ENCODE peak calls at places on chromosomes 3 and 15, in seven cellular contexts. One of them, this sample, is unnamed. For H3K36me3, the result is how much of the 10 kb centered on the place peaks cover.

GRCh38 chr15:32641517-32642059 is at the start of gene SCG5:
- DNase-seq in cardiac muscle cell: peak
- DNase-seq in brain microvascular endothelial cell: peak
- DNase-seq in lower lobe of right lung: no peak
- DNase-seq in psoas muscle: no peak
- DNase-seq in transverse colon: peak
- DNase-seq in adrenal gland: no peak
- DNase-seq in this sample: peak

GRCh38 chr3:15595955-15596354 is 5.4 kb downstream of the HACL1 start:
- DNase-seq in adrenal gland: no peak
- DNase-seq in cardiac muscle cell: no peak
- DNase-seq in psoas muscle: no peak
- DNase-seq in brain microvascular endothelial cell: no peak
- DNase-seq in transverse colon: no peak
- DNase-seq in lower lobe of right lung: no peak
- DNase-seq in this sample: no peak

GRCh38 chr15:92123848-92124631 is 269.6 kb upstream of the ST8SIA2 start:
- DNase-seq in transverse colon: no peak
- DNase-seq in psoas muscle: no peak
- DNase-seq in cardiac muscle cell: no peak
- DNase-seq in lower lobe of right lung: no peak
- DNase-seq in brain microvascular endothelial cell: no peak
- DNase-seq in adrenal gland: no peak
- DNase-seq in this sample: peak

GRCh38 chr15:67050062-67050461 is 15.3 kb upstream of the SMAD3 start:
- DNase-seq in cardiac muscle cell: peak
- DNase-seq in psoas muscle: no peak
- DNase-seq in transverse colon: no peak
- DNase-seq in lower lobe of right lung: no peak
- DNase-seq in adrenal gland: no peak
- DNase-seq in brain microvascular endothelial cell: no peak
- DNase-seq in this sample: no peak

GRCh38 chr3:58924581-58924980 is 125.2 kb downstream of the CFAP20DC start:
- DNase-seq in adrenal gland: no peak
- DNase-seq in transverse colon: no peak
- DNase-seq in brain microvascular endothelial cell: peak
- DNase-seq in lower lobe of right lung: no peak
- DNase-seq in psoas muscle: no peak
- DNase-seq in cardiac muscle cell: peak
- DNase-seq in this sample: no peak

GRCh38 chr3:184145120-184145524 is 10.0 kb downstream of the EIF2B5 start:
- DNase-seq in lower lobe of right lung: peak
- DNase-seq in cardiac muscle cell: peak
- DNase-seq in adrenal gland: peak
- DNase-seq in brain microvascular endothelial cell: peak
- DNase-seq in psoas muscle: no peak
- DNase-seq in transverse colon: peak
- DNase-seq in this sample: no peak

GRCh38 chr15:77542491-77543001 is 90.2 kb downstream of the LINGO1 start:
- DNase-seq in psoas muscle: no peak
- DNase-seq in adrenal gland: no peak
- DNase-seq in transverse colon: no peak
- DNase-seq in brain microvascular endothelial cell: no peak
- DNase-seq in lower lobe of right lung: no peak
- DNase-seq in cardiac muscle cell: no peak
- DNase-seq in this sample: no peak

GRCh38 chr3:128343287-128344045 is 123.2 kb downstream of the DNAJB8 start:
- DNase-seq in cardiac muscle cell: peak
- DNase-seq in lower lobe of right lung: peak
- DNase-seq in transverse colon: no peak
- DNase-seq in psoas muscle: no peak
- DNase-seq in adrenal gland: no peak
- DNase-seq in brain microvascular endothelial cell: peak
- DNase-seq in this sample: no peak

GRCh38 chr15:55402707-55403106 is 5.5 kb downstream of the CCPG1 start:
- DNase-seq in lower lobe of right lung: no peak
- DNase-seq in psoas muscle: no peak
- DNase-seq in cardiac muscle cell: peak
- DNase-seq in adrenal gland: no peak
- DNase-seq in brain microvascular endothelial cell: no peak
- DNase-seq in transverse colon: no peak
- DNase-seq in this sample: no peak

GRCh38 chr15:47586653-47587224 is 130.6 kb upstream of the SEMA6D start:
- DNase-seq in cardiac muscle cell: peak
- DNase-seq in adrenal gland: peak
- DNase-seq in lower lobe of right lung: no peak
- DNase-seq in psoas muscle: no peak
- DNase-seq in transverse colon: peak
- DNase-seq in brain microvascular endothelial cell: peak
- DNase-seq in this sample: no peak

GRCh38 chr3:157159762-157160651 is at the start of gene CCNL1:
- DNase-seq in brain microvascular endothelial cell: peak
- DNase-seq in psoas muscle: peak
- DNase-seq in lower lobe of right lung: peak
- DNase-seq in transverse colon: peak
- DNase-seq in cardiac muscle cell: peak
- DNase-seq in adrenal gland: peak
- DNase-seq in this sample: peak

GRCh38 chr3:52779411-52780297 is 2.3 kb downstream of the ITIH1 start:
- DNase-seq in adrenal gland: no peak
- DNase-seq in cardiac muscle cell: no peak
- DNase-seq in transverse colon: no peak
- DNase-seq in lower lobe of right lung: peak
- DNase-seq in brain microvascular endothelial cell: no peak
- DNase-seq in psoas muscle: no peak
- DNase-seq in this sample: no peak

GRCh38 chr3:194814878-194815357 is 129.2 kb downstream of the FAM43A start:
- DNase-seq in psoas muscle: no peak
- DNase-seq in lower lobe of right lung: no peak
- DNase-seq in brain microvascular endothelial cell: no peak
- DNase-seq in adrenal gland: no peak
- DNase-seq in transverse colon: no peak
- DNase-seq in cardiac muscle cell: no peak
- DNase-seq in this sample: no peak

GRCh38 chr3:72155391-72156064 is 370.6 kb upstream of the PROK2 start:
- DNase-seq in lower lobe of right lung: no peak
- DNase-seq in psoas muscle: peak
- DNase-seq in adrenal gland: peak
- DNase-seq in brain microvascular endothelial cell: peak
- DNase-seq in cardiac muscle cell: peak
- DNase-seq in transverse colon: peak
- DNase-seq in this sample: no peak

GRCh38 chr15:40493089-40493840 is 22.5 kb downstream of the CHST14 start:
- DNase-seq in transverse colon: no peak
- DNase-seq in cardiac muscle cell: no peak
- DNase-seq in brain microvascular endothelial cell: no peak
- DNase-seq in lower lobe of right lung: no peak
- DNase-seq in adrenal gland: no peak
- DNase-seq in psoas muscle: no peak
- DNase-seq in this sample: no peak

GRCh38 chr3:23096041-23096440 is 107.1 kb upstream of the UBE2E2 start:
- DNase-seq in lower lobe of right lung: no peak
- DNase-seq in transverse colon: no peak
- DNase-seq in cardiac muscle cell: no peak
- DNase-seq in psoas muscle: no peak
- DNase-seq in adrenal gland: no peak
- DNase-seq in brain microvascular endothelial cell: peak
- DNase-seq in this sample: peak

GRCh38 chr3:169764164-169764452 is 752 bp downstream of the TERC start:
- DNase-seq in transverse colon: no peak
- DNase-seq in brain microvascular endothelial cell: no peak
- DNase-seq in psoas muscle: no peak
- DNase-seq in cardiac muscle cell: peak
- DNase-seq in lower lobe of right lung: no peak
- DNase-seq in adrenal gland: peak
- DNase-seq in this sample: no peak

GRCh38 chr15:44033894-44034293 is 161.2 kb downstream of the FRMD5 start:
- DNase-seq in adrenal gland: peak
- DNase-seq in psoas muscle: no peak
- DNase-seq in lower lobe of right lung: no peak
- DNase-seq in transverse colon: no peak
- DNase-seq in brain microvascular endothelial cell: peak
- DNase-seq in cardiac muscle cell: peak
- DNase-seq in this sample: no peak

GRCh38 chr15:33098082-33099058 is 96.1 kb downstream of the FMN1 start:
- DNase-seq in lower lobe of right lung: no peak
- DNase-seq in psoas muscle: no peak
- DNase-seq in transverse colon: no peak
- DNase-seq in cardiac muscle cell: peak
- DNase-seq in adrenal gland: no peak
- DNase-seq in brain microvascular endothelial cell: peak
- DNase-seq in this sample: no peak

GRCh38 chr15:99153026-99153535 is 48.2 kb downstream of the SYNM start:
- DNase-seq in psoas muscle: no peak
- DNase-seq in adrenal gland: no peak
- DNase-seq in cardiac muscle cell: no peak
- DNase-seq in lower lobe of right lung: no peak
- DNase-seq in transverse colon: no peak
- DNase-seq in brain microvascular endothelial cell: no peak
- DNase-seq in this sample: no peak

GRCh38 chr3:183895774-183896173 is 11.1 kb upstream of the PARL start:
- DNase-seq in cardiac muscle cell: no peak
- DNase-seq in lower lobe of right lung: no peak
- DNase-seq in adrenal gland: no peak
- DNase-seq in brain microvascular endothelial cell: no peak
- DNase-seq in psoas muscle: no peak
- DNase-seq in transverse colon: no peak
- DNase-seq in this sample: no peak

GRCh38 chr3:140152851-140153640 is 218.1 kb downstream of the CLSTN2 start:
- DNase-seq in cardiac muscle cell: no peak
- DNase-seq in lower lobe of right lung: peak
- DNase-seq in brain microvascular endothelial cell: no peak
- DNase-seq in adrenal gland: no peak
- DNase-seq in psoas muscle: no peak
- DNase-seq in transverse colon: no peak
- DNase-seq in this sample: no peak

GRCh38 chr3:192444096-192444790 is 283.1 kb downstream of the FGF12 start:
- DNase-seq in brain microvascular endothelial cell: peak
- DNase-seq in transverse colon: peak
- DNase-seq in lower lobe of right lung: peak
- DNase-seq in adrenal gland: peak
- DNase-seq in cardiac muscle cell: peak
- DNase-seq in psoas muscle: peak
- DNase-seq in this sample: peak

GRCh38 chr3:52406791-52407510 is 38.0 kb downstream of the SEMA3G start:
- DNase-seq in lower lobe of right lung: no peak
- DNase-seq in cardiac muscle cell: no peak
- DNase-seq in adrenal gland: no peak
- DNase-seq in psoas muscle: no peak
- DNase-seq in brain microvascular endothelial cell: no peak
- DNase-seq in transverse colon: no peak
- DNase-seq in this sample: no peak

GRCh38 chr3:72938471-72939265 is 50.8 kb downstream of the GXYLT2 start:
- DNase-seq in lower lobe of right lung: no peak
- DNase-seq in transverse colon: peak
- DNase-seq in adrenal gland: peak
- DNase-seq in cardiac muscle cell: peak
- DNase-seq in brain microvascular endothelial cell: peak
- DNase-seq in psoas muscle: peak
- DNase-seq in this sample: no peak

GRCh38 chr15:90871097-90871715 is 2.8 kb downstream of the FURIN start:
- DNase-seq in transverse colon: peak
- DNase-seq in psoas muscle: peak
- DNase-seq in adrenal gland: no peak
- DNase-seq in cardiac muscle cell: no peak
- DNase-seq in brain microvascular endothelial cell: peak
- DNase-seq in lower lobe of right lung: no peak
- DNase-seq in this sample: no peak

GRCh38 chr15:48721061-48721810 is 75.7 kb upstream of the FBN1 start:
- DNase-seq in transverse colon: no peak
- DNase-seq in cardiac muscle cell: no peak
- DNase-seq in psoas muscle: no peak
- DNase-seq in adrenal gland: no peak
- DNase-seq in lower lobe of right lung: no peak
- DNase-seq in brain microvascular endothelial cell: no peak
- DNase-seq in this sample: no peak

GRCh38 chr3:148173836-148174235 is 523.9 kb upstream of the AGTR1 start:
- DNase-seq in lower lobe of right lung: no peak
- DNase-seq in cardiac muscle cell: peak
- DNase-seq in transverse colon: no peak
- DNase-seq in adrenal gland: no peak
- DNase-seq in psoas muscle: no peak
- DNase-seq in brain microvascular endothelial cell: peak
- DNase-seq in this sample: no peak

GRCh38 chr3:16484216-16484615 is 29.3 kb downstream of the RFTN1 start:
- DNase-seq in lower lobe of right lung: no peak
- DNase-seq in brain microvascular endothelial cell: peak
- DNase-seq in psoas muscle: no peak
- DNase-seq in cardiac muscle cell: peak
- DNase-seq in transverse colon: peak
- DNase-seq in adrenal gland: peak
- DNase-seq in this sample: no peak

GRCh38 chr15:101470548-101471239 is 18.8 kb downstream of the PCSK6 start:
- DNase-seq in transverse colon: no peak
- DNase-seq in lower lobe of right lung: no peak
- DNase-seq in cardiac muscle cell: no peak
- DNase-seq in brain microvascular endothelial cell: no peak
- DNase-seq in adrenal gland: no peak
- DNase-seq in psoas muscle: no peak
- DNase-seq in this sample: no peak
- H3K36me3 ChIP-seq in transverse colon: under half
- H3K36me3 ChIP-seq in lower lobe of right lung: under half
- H3K36me3 ChIP-seq in cardiac muscle cell: under half
- H3K36me3 ChIP-seq in brain microvascular endothelial cell: under half
- H3K36me3 ChIP-seq in adrenal gland: under half
- H3K36me3 ChIP-seq in psoas muscle: under half
- H3K36me3 ChIP-seq in this sample: under half

DNA sequence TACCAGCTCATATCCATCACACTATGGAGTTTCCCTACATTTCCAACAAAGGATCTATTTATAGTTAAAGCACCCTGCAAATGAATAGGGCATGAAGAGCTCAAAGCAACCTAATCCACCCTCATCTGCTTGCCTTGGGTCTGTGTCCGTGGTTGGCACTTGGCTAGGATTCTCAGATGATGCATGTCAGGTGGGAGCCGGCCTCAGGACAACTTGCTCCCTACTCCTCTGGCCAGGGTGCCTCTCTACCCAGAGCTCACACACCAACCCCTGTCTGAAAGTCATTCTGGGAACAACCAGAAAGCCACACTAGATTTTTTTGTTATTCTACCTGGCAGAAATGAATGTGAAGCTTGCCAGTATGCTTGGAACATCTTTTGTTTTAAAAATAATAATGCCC is 13.2 kb downstream of the ARHGEF3 start:
- DNase-seq in transverse colon: no peak
- DNase-seq in adrenal gland: no peak
- DNase-seq in cardiac muscle cell: no peak
- DNase-seq in brain microvascular endothelial cell: no peak
- DNase-seq in lower lobe of right lung: no peak
- DNase-seq in psoas muscle: peak
- DNase-seq in this sample: no peak
- H3K4me3 ChIP-seq in transverse colon: no peak
- H3K4me3 ChIP-seq in adrenal gland: no peak
- H3K4me3 ChIP-seq in cardiac muscle cell: no peak
- H3K4me3 ChIP-seq in brain microvascular endothelial cell: no peak
- H3K4me3 ChIP-seq in lower lobe of right lung: no peak
- H3K4me3 ChIP-seq in psoas muscle: no peak
- H3K4me3 ChIP-seq in this sample: no peak

GRCh38 chr3:9135930-9136525 is 113.4 kb downstream of the SRGAP3 start:
- DNase-seq in brain microvascular endothelial cell: no peak
- DNase-seq in psoas muscle: peak
- DNase-seq in adrenal gland: no peak
- DNase-seq in lower lobe of right lung: no peak
- DNase-seq in transverse colon: no peak
- DNase-seq in cardiac muscle cell: no peak
- DNase-seq in this sample: no peak
- H3K27ac ChIP-seq in brain microvascular endothelial cell: no peak
- H3K27ac ChIP-seq in psoas muscle: no peak
- H3K27ac ChIP-seq in adrenal gland: no peak
- H3K27ac ChIP-seq in lower lobe of right lung: no peak
- H3K27ac ChIP-seq in transverse colon: no peak
- H3K27ac ChIP-seq in cardiac muscle cell: no peak
- H3K27ac ChIP-seq in this sample: no peak

GRCh38 chr3:25973111-25973510 is 183.2 kb downstream of the OXSM start:
- DNase-seq in lower lobe of right lung: no peak
- DNase-seq in adrenal gland: no peak
- DNase-seq in brain microvascular endothelial cell: no peak
- DNase-seq in transverse colon: no peak
- DNase-seq in psoas muscle: no peak
- DNase-seq in cardiac muscle cell: no peak
- DNase-seq in this sample: no peak
- H3K36me3 ChIP-seq in lower lobe of right lung: under half
- H3K36me3 ChIP-seq in adrenal gland: under half
- H3K36me3 ChIP-seq in brain microvascular endothelial cell: under half
- H3K36me3 ChIP-seq in transverse colon: under half
- H3K36me3 ChIP-seq in psoas muscle: under half
- H3K36me3 ChIP-seq in cardiac muscle cell: under half
- H3K36me3 ChIP-seq in this sample: under half